ENCODE peak calls at places on chromosomes 6 and 20, in five cellular contexts. W is H1, R is HEK293T, S is GM12878, L is NT2/D1. Z is an unnamed sample.

GRCh38 chr6:110681543-110682459 is 133.5 kb downstream of the CDK19 start:
- DNase-seq in W (no peak), S (no peak), R (no peak), L (no peak), Z (peak; percentile 81)

GRCh38 chr6:12801141-12801540 is 84.6 kb downstream of the PHACTR1 start:
- DNase-seq in R (no peak), S (no peak), W (no peak), L (no peak), Z (no peak)

GRCh38 chr20:61564628-61565027 is 312.6 kb downstream of the CDH4 start:
- DNase-seq in S (no peak), R (no peak), L (no peak), W (no peak), Z (no peak)

GRCh38 chr6:80988892-80989291 is 763.6 kb downstream of the TENT5A start:
- DNase-seq in R (no peak), L (no peak), S (no peak), W (no peak), Z (no peak)

GRCh38 chr20:38883081-38883980 is 42.9 kb upstream of the FAM83D start:
- DNase-seq in L (no peak), R (no peak), W (no peak), S (no peak), Z (no peak)

GRCh38 chr6:13924146-13924948 is 405 bp upstream of the RNF182 start:
- DNase-seq in L (no peak), R (peak; percentile 30), W (no peak), S (no peak), Z (no peak)

GRCh38 chr6:143965503-143966171 is 42.4 kb downstream of the PLAGL1 start:
- DNase-seq in R (no peak), S (no peak), L (no peak), W (no peak), Z (no peak)

GRCh38 chr6:85278456-85279035 is 171.3 kb upstream of the NT5E start:
- DNase-seq in R (no peak), W (no peak), L (no peak), S (no peak), Z (no peak)

GRCh38 chr20:38759135-38759534 is 10.9 kb downstream of the ACTR5 start:
- DNase-seq in S (no peak), W (no peak), R (no peak), L (no peak), Z (no peak)

GRCh38 chr20:39880890-39881289 is 808.1 kb downstream of the MAFB start:
- DNase-seq in R (no peak), W (peak; percentile 9), S (no peak), L (no peak), Z (no peak)

GRCh38 chr6:28347119-28347518 is 2.6 kb upstream of the ZKSCAN3 start:
- DNase-seq in R (no peak), S (no peak), L (no peak), W (no peak), Z (no peak)

GRCh38 chr20:58349586-58349985 is 39.4 kb upstream of the VAPB start:
- DNase-seq in L (no peak), R (peak; percentile 14), W (no peak), S (no peak), Z (no peak)

GRCh38 chr20:36859700-36860330 is 16.1 kb upstream of the TLDC2 start:
- DNase-seq in S (no peak), R (no peak), W (no peak), L (no peak), Z (no peak)

GRCh38 chr6:3438190-3439167 is 18.4 kb downstream of the SLC22A23 start:
- DNase-seq in W (no peak), S (no peak), R (peak; percentile 71), L (no peak), Z (peak; percentile 68)

GRCh38 chr6:86943819-86944407 is 6.6 kb downstream of the HTR1E start:
- DNase-seq in S (no peak), W (no peak), L (no peak), R (no peak), Z (no peak)

GRCh38 chr6:16028966-16029365 is 99.9 kb upstream of the MYLIP start:
- DNase-seq in L (no peak), R (no peak), S (no peak), W (no peak), Z (no peak)

GRCh38 chr6:17885079-17885478 is 102.4 kb downstream of the KIF13A start:
- DNase-seq in R (no peak), S (no peak), W (no peak), L (no peak), Z (no peak)

GRCh38 chr20:4897600-4897999 is 103.7 kb downstream of the SLC23A2 start:
- DNase-seq in R (no peak), L (no peak), S (no peak), W (no peak), Z (no peak)

GRCh38 chr20:61773081-61773631 is 292.5 kb downstream of the TAF4 start:
- DNase-seq in S (no peak), R (no peak), W (no peak), L (no peak), Z (no peak)

GRCh38 chr20:25054133-25054820 is 3.7 kb downstream of the ACSS1 start:
- DNase-seq in S (no peak), W (no peak), L (no peak), R (no peak), Z (peak; percentile 39)

GRCh38 chr6:124960757-124961467 is 1.3 kb upstream of the RNF217 start:
- DNase-seq in S (no peak), R (no peak), L (no peak), W (no peak), Z (no peak)

GRCh38 chr6:168739381-168739780 is 298.4 kb downstream of the SMOC2 start:
- DNase-seq in L (no peak), W (no peak), R (no peak), S (no peak), Z (no peak)

GRCh38 chr6:76342611-76343160 is 270.2 kb upstream of the IMPG1 start:
- DNase-seq in L (no peak), R (no peak), S (no peak), W (no peak), Z (no peak)

GRCh38 chr6:30679765-30680535 is 6.5 kb downstream of the PPP1R18 start:
- DNase-seq in S (no peak), L (no peak), W (no peak), R (no peak), Z (no peak)

GRCh38 chr6:30681696-30682180 is 4.7 kb downstream of the PPP1R18 start:
- DNase-seq in R (no peak), S (no peak), L (no peak), W (no peak), Z (no peak)

GRCh38 chr6:30676660-30677270 is 4.0 kb upstream of the DHX16 start:
- DNase-seq in S (no peak), L (no peak), R (no peak), W (no peak), Z (no peak)

GRCh38 chr6:30682181-30683117 is 4.0 kb downstream of the PPP1R18 start:
- DNase-seq in S (peak; percentile 70), W (no peak), R (no peak), L (no peak), Z (peak; percentile 50)

GRCh38 chr6:30678964-30679726 is 6.3 kb upstream of the DHX16 start:
- DNase-seq in S (no peak), L (no peak), R (peak; percentile 85), W (no peak), Z (peak; percentile 83)
- TF ChIP-seq SUZ12 in S (no peak), L (no peak), R (no peak), W (no peak), Z (no peak)

GRCh38 chr6:98041072-98041471 is 758.1 kb upstream of the MMS22L start:
- DNase-seq in L (peak; percentile 42), R (no peak), S (no peak), W (no peak), Z (no peak)

GRCh38 chr6:98041921-98042320 is 758.9 kb upstream of the MMS22L start:
- DNase-seq in R (no peak), L (no peak), S (no peak), W (no peak), Z (no peak)

GRCh38 chr6:98039876-98040605 is 757.0 kb upstream of the MMS22L start:
- DNase-seq in W (peak; percentile 63), S (no peak), L (peak; percentile 70), R (peak; percentile 15), Z (no peak)

GRCh38 chr6:98037571-98037970 is 754.6 kb upstream of the MMS22L start:
- DNase-seq in W (no peak), L (no peak), S (no peak), R (no peak), Z (no peak)

DNA sequence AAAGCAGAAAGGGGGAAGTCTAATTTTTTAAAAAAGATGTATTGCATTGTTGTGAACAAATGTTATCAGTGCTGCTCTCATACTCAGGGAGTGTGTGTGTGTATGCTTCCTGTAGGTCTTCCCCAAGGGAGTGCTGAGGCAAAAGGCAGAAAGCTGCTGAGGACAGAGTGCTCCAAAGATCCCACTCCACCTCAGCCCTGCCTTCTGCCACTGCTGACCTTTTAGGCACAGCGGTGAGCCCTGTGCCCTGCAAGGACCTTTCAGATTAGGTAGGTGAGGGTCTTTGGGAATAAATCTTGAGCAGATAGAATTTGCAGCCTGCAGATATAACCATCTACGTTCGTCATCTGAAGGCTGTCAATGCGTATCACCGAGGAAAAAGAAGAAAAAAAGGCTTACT is 756.4 kb upstream of the MMS22L start:
- DNase-seq in S (no peak), L (no peak), R (no peak), W (no peak), Z (no peak)
- TF ChIP-seq SUZ12 in S (no peak), L (no peak), R (no peak), W (no peak), Z (no peak)

DNA sequence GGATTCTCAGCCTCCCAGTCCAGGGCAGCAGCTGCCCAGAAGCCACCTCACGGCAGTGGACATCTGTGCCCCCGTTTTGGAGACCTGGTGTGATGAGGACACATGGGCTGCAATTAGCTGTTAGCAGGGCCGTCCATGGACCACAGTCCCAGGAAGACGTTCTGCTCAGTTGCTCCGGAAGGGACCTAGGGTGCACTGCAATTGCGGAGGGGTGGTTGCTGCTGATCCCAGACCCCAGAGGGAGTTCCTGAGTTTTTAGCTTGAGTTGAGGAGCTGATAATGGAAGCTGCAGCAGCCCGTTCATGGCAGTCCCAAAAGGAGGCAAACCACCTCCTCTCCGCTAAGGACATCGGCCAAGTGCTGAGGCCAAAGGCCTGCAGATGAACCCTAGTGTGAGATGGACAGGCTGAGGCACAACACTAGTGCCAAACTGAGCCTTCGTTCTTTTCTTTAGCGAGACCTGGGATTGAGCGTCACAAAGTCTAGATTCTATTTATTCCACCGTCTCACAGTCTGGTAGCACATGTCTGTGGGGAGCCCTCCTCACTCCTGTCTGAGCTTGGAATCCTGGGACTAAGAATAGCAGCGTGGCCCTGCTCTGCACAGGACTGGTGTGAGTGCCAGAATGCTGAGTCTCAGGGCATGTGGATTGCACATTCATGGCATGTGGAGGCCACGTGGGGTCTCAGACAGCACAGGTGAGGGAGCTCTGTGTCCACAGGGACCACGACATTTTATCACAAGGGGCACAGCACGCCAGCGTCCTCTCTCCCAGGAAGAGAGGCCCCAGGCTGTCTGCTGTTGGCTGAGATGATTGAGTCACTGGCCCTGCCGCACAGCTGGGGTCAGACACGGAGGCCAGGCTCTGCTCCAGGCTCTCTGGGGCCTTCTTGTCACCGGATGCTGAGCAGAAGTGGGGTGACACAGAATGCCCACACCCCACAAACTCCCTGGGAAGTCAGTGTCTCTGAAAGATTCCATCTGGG is 113.4 kb downstream of the PSMB1 start:
- DNase-seq in S (no peak), L (no peak), W (no peak), R (no peak), Z (no peak)
- TF ChIP-seq SUZ12 in S (no peak), L (no peak), W (no peak), R (no peak), Z (no peak)

DNA sequence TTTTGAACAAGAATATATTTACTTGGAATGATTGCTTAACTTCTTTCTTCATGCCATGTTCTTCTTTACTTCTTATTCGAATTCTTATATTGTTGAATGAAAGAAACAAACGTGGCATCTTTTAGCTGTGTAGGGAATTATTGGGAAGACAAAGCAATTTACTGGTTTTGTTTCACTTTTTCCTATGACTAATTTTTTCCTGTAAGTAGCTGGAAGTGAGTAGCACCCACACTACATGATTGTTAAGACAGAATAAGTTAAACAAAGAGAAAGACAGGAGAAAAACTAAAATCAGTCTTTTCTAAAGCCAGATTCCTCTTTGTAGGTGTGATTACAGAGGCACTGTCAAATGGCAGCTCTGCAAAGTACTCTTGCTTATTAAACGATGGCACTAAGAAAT is 593.4 kb downstream of the EYS start:
- DNase-seq in L (no peak), R (no peak), S (no peak), W (no peak), Z (no peak)
- TF ChIP-seq SUZ12 in L (no peak), R (no peak), S (no peak), W (no peak), Z (no peak)